ENCODE peak calls at places on chromosomes 4 and X, in eight cellular contexts. S is endodermal cell, N is kidney, X is IMR-90, F is Karpas-422, E is fibroblast of lung, Y is H9, U is DND-41. K is an unnamed sample.

GRCh38 chr4:28179126-28179525 is 1318.5 kb downstream of the STIM2 start:
- DNase-seq in Y (no peak), X (no peak), E (peak; percentile 0), F (no peak), S (no peak), U (no peak), N (no peak), K (no peak)

GRCh38 chr4:182179105-182179504 is 64.1 kb upstream of the TENM3 start:
- DNase-seq in F (no peak), S (no peak), N (no peak), Y (no peak), X (peak; percentile 78), U (no peak), E (peak; percentile 87), K (no peak)

GRCh38 chr4:72397314-72397713 is 171.7 kb downstream of the ADAMTS3 start:
- DNase-seq in Y (no peak), U (no peak), X (no peak), S (no peak), E (peak; percentile 11), N (no peak), F (no peak), K (no peak)

GRCh38 chrX:69538321-69538876 is 34.3 kb downstream of the NALF2 start:
- DNase-seq in F (peak; percentile 85), U (no peak), S (peak; percentile 86), E (peak; percentile 2), N (peak; percentile 90), X (peak; percentile 16), Y (peak; percentile 65), K (peak; percentile 71)

GRCh38 chr4:80313627-80314026 is 21.9 kb upstream of the CFAP299 start:
- DNase-seq in X (no peak), Y (no peak), N (no peak), E (no peak), S (no peak), F (no peak), U (no peak), K (no peak)

GRCh38 chrX:154037754-154038153 is 18.1 kb upstream of the IRAK1 start:
- DNase-seq in S (no peak), F (no peak), N (no peak), E (no peak), X (no peak), U (no peak), Y (no peak), K (no peak)

GRCh38 chr4:128029907-128030306 is 31.2 kb upstream of the LARP1B start:
- DNase-seq in S (no peak), U (no peak), X (no peak), N (no peak), E (no peak), Y (no peak), F (no peak), K (no peak)

GRCh38 chr4:174136013-174136412 is 147.5 kb downstream of the FBXO8 start:
- DNase-seq in X (no peak), E (no peak), S (no peak), N (no peak), F (no peak), U (no peak), Y (no peak), K (no peak)

GRCh38 chrX:120301960-120302359 is 9.3 kb downstream of the TMEM255A start:
- DNase-seq in S (no peak), U (no peak), Y (no peak), E (no peak), N (no peak), F (no peak), X (no peak), K (no peak)

GRCh38 chrX:28582494-28582893 is 4.8 kb upstream of the IL1RAPL1 start:
- DNase-seq in S (no peak), U (no peak), Y (no peak), X (peak; percentile 58), F (no peak), E (peak; percentile 21), N (no peak), K (no peak)

GRCh38 chrX:21440911-21441310 is 66.7 kb downstream of the CNKSR2 start:
- DNase-seq in N (no peak), E (no peak), F (no peak), Y (no peak), X (no peak), U (no peak), S (no peak), K (no peak)

GRCh38 chrX:139702658-139703057 is 5.3 kb downstream of the MCF2 start:
- DNase-seq in X (no peak), F (no peak), E (no peak), U (no peak), N (no peak), Y (no peak), S (no peak), K (no peak)

GRCh38 chrX:97639526-97639925 is 755.8 kb downstream of the RPA4 start:
- DNase-seq in F (peak; percentile 54), X (no peak), E (no peak), U (peak; percentile 16), S (peak; percentile 88), Y (peak; percentile 88), N (no peak), K (no peak)

GRCh38 chrX:77505227-77505626 is 58.0 kb downstream of the FGF16 start:
- DNase-seq in F (no peak), Y (no peak), U (no peak), S (no peak), X (peak; percentile 69), E (peak; percentile 46), N (no peak), K (no peak)

GRCh38 chr4:155639674-155640529 is 26.7 kb upstream of the GUCY1A1 start:
- DNase-seq in E (peak; percentile 27), Y (no peak), U (peak; percentile 52), F (peak; percentile 77), X (no peak), S (no peak), N (no peak), K (no peak)

GRCh38 chrX:114134465-114134864 is 449.4 kb upstream of the HTR2C start:
- DNase-seq in F (no peak), N (no peak), S (no peak), X (no peak), U (no peak), Y (no peak), E (no peak), K (no peak)

GRCh38 chr4:184506527-184507121 is 32.3 kb upstream of the IRF2 start:
- DNase-seq in F (peak; percentile 64), N (no peak), Y (peak; percentile 34), S (peak; percentile 70), X (no peak), E (no peak), U (peak; percentile 15), K (no peak)

GRCh38 chr4:25513814-25514213 is 136.8 kb downstream of the ANAPC4 start:
- DNase-seq in E (no peak), X (no peak), F (no peak), S (no peak), U (no peak), N (no peak), Y (no peak), K (no peak)

GRCh38 chr4:24559889-24560288 is 24.5 kb downstream of the DHX15 start:
- DNase-seq in F (no peak), X (peak; percentile 61), E (peak; percentile 57), S (no peak), Y (no peak), N (no peak), U (no peak), K (no peak)

GRCh38 chr4:186689476-186689875 is 34.2 kb downstream of the FAT1 start:
- DNase-seq in X (no peak), F (no peak), S (no peak), Y (no peak), U (no peak), E (no peak), N (no peak), K (no peak)

GRCh38 chr4:70712604-70713452 is 8.9 kb upstream of the RUFY3 start:
- DNase-seq in U (no peak), F (no peak), Y (no peak), E (no peak), X (no peak), S (no peak), N (no peak), K (no peak)

DNA sequence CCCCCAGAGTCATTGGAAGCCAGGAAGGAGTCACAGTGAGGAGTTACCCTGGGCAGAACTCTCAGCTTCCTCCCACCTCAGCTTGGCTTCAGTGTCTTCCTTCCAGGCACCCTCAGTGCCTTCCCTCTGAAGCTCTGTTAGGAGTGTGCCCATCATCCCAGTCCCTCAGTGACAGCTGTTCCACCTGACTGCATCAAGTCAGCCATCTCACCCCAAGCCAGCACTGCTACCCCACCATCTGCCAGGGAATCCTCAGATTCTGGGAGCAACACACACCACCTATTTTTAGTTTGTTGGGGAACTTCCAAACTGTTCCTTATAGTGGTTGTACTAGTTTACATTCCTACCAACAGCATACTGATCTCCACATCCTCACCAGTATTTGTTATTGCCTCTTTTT is 182.9 kb downstream of the RELL1 start:
- DNase-seq in U (no peak), S (no peak), Y (no peak), F (no peak), X (no peak), E (no peak), N (no peak), K (no peak)
- H3K9ac ChIP-seq in U (no peak overlapping the region), S (no peak overlapping the region), Y (no peak overlapping the region), F (no peak overlapping the region), X (no peak overlapping the region), E (no peak overlapping the region), N (no peak overlapping the region), K (no peak overlapping the region)

GRCh38 chrX:40854242-40854641 is 118.9 kb upstream of the MED14 start:
- DNase-seq in U (no peak), N (no peak), F (no peak), X (no peak), S (no peak), Y (no peak), E (no peak), K (no peak)

GRCh38 chrX:40853816-40854123 is 118.4 kb upstream of the MED14 start:
- DNase-seq in U (no peak), N (no peak), S (no peak), F (no peak), E (no peak), X (no peak), Y (no peak), K (no peak)

GRCh38 chrX:40853004-40853815 is 117.9 kb upstream of the MED14 start:
- DNase-seq in U (no peak), S (no peak), N (no peak), X (no peak), F (no peak), E (no peak), Y (no peak), K (no peak)

GRCh38 chrX:40852573-40852972 is 117.2 kb upstream of the MED14 start:
- DNase-seq in E (no peak), F (no peak), U (no peak), S (peak; percentile 71), N (no peak), X (no peak), Y (peak; percentile 48), K (no peak)

GRCh38 chrX:40849906-40850672 is 114.7 kb upstream of the MED14 start:
- DNase-seq in U (no peak), S (no peak), E (peak; percentile 23), N (no peak), X (peak; percentile 40), Y (no peak), F (peak; percentile 48), K (no peak)
- H3K4me1 ChIP-seq in U (no peaks in the 10 kb centered on the region), S (no peaks in the 10 kb centered on the region), E (no peaks in the 10 kb centered on the region), N (no peaks in the 10 kb centered on the region), X (peaks cover 3% of the 10 kb centered on the region), Y (peaks cover 14% of the 10 kb centered on the region), F (peaks cover 7% of the 10 kb centered on the region), K (no peaks in the 10 kb centered on the region)

GRCh38 chrX:10612215-10612614 is 8.2 kb downstream of the MID1 start:
- DNase-seq in F (no peak), N (no peak), S (no peak), E (peak; percentile 82), Y (no peak), X (peak; percentile 84), U (no peak), K (no peak)
- H3K9ac ChIP-seq in F (no peak overlapping the region), N (no peak overlapping the region), S (no peak overlapping the region), E (no peak overlapping the region), Y (no peak overlapping the region), X (no peak overlapping the region), U (no peak overlapping the region), K (no peak overlapping the region)

GRCh38 chr4:124691801-124692200 is 20.7 kb downstream of the ANKRD50 start:
- DNase-seq in F (no peak), X (no peak), N (no peak), U (no peak), S (no peak), E (no peak), Y (no peak), K (no peak)
- H3K4me1 ChIP-seq in F (no peaks in the 10 kb centered on the region), X (no peaks in the 10 kb centered on the region), N (no peaks in the 10 kb centered on the region), U (no peaks in the 10 kb centered on the region), S (peaks cover 4% of the 10 kb centered on the region), E (no peaks in the 10 kb centered on the region), Y (peaks cover 4% of the 10 kb centered on the region), K (no peaks in the 10 kb centered on the region)

K was measured in colonic mucosa.